ENCODE peak calls at places on chromosomes 3 and 15, in ten cellular contexts. T, F, O, X, L, W, A, K, P and V are unnamed samples.

GRCh38 chr3:104437131-104437750 is 929.5 kb upstream of the ALCAM start:
- DNase-seq in A (no peak), X (peak), F (no peak), P (peak), K (no peak), W (peak), T (no peak), L (no peak), O (no peak), V (no peak)

GRCh38 chr3:141076821-141077571 is 25.8 kb downstream of the SPSB4 start:
- DNase-seq in F (no peak), T (peak), L (no peak), K (no peak), A (no peak), W (peak), X (peak), O (peak), P (peak), V (no peak)

GRCh38 chr3:42780892-42781700 is 8.0 kb upstream of the CCDC13 start:
- DNase-seq in P (peak), A (no peak), X (peak), L (no peak), O (no peak), W (peak), K (no peak), T (no peak), F (peak), V (peak)

GRCh38 chr3:129211345-129211744 is 27.6 kb upstream of the CNBP start:
- DNase-seq in L (no peak), X (no peak), F (no peak), T (no peak), A (no peak), P (no peak), K (no peak), W (no peak), O (no peak), V (no peak)

GRCh38 chr3:127694467-127695215 is 21.9 kb downstream of the ABTB1 start:
- DNase-seq in P (peak), A (no peak), K (peak), O (peak), X (no peak), F (peak), W (no peak), L (peak), T (peak), V (peak)

GRCh38 chr15:56205061-56205876 is 38.4 kb downstream of the RFX7 start:
- DNase-seq in W (no peak), L (no peak), A (no peak), X (peak), O (no peak), K (no peak), T (no peak), F (no peak), P (peak), V (no peak)

GRCh38 chr3:50008931-50009330 is 69.0 kb downstream of the RBM6 start:
- DNase-seq in O (no peak), K (no peak), W (no peak), X (peak), T (no peak), P (peak), F (no peak), A (no peak), L (no peak), V (no peak)

GRCh38 chr3:188476930-188477329 is 323.0 kb downstream of the LPP start:
- DNase-seq in P (no peak), O (no peak), K (no peak), W (no peak), A (no peak), L (no peak), X (peak), T (no peak), F (no peak), V (no peak)

GRCh38 chr3:179526989-179527391 is 35.7 kb upstream of the ACTL6A start:
- DNase-seq in P (peak), W (no peak), T (peak), K (no peak), F (no peak), X (peak), L (no peak), O (no peak), A (no peak), V (no peak)

GRCh38 chr3:58043933-58044332 is 35.7 kb downstream of the FLNB start:
- DNase-seq in T (no peak), L (no peak), K (no peak), W (no peak), P (no peak), A (no peak), X (no peak), F (no peak), O (no peak), V (no peak)

GRCh38 chr3:101999177-101999778 is 150.0 kb downstream of the NFKBIZ start:
- DNase-seq in L (no peak), X (peak), W (peak), K (no peak), P (peak), A (no peak), T (no peak), F (no peak), O (no peak), V (no peak)

GRCh38 chr3:57852896-57853295 is 96.8 kb downstream of the SLMAP start:
- DNase-seq in X (peak), P (peak), K (no peak), T (no peak), F (no peak), A (no peak), W (no peak), O (no peak), L (no peak), V (no peak)

GRCh38 chr3:65955792-65956477 is 82.8 kb downstream of the MAGI1 start:
- DNase-seq in L (no peak), P (peak), X (peak), W (peak), K (no peak), A (no peak), F (no peak), T (no peak), O (no peak), V (no peak)

GRCh38 chr15:74441248-74441939 is 7.6 kb upstream of the SEMA7A start:
- DNase-seq in A (no peak), W (no peak), F (no peak), L (no peak), P (no peak), X (no peak), K (no peak), O (peak), T (no peak), V (no peak)

GRCh38 chr3:195208631-195209030 is 62.3 kb downstream of the XXYLT1 start:
- DNase-seq in A (no peak), T (no peak), O (no peak), F (no peak), K (no peak), L (no peak), W (no peak), P (no peak), X (no peak), V (no peak)

GRCh38 chr3:62604301-62604700 is 231.0 kb upstream of the FEZF2 start:
- DNase-seq in F (no peak), W (no peak), L (no peak), P (peak), A (no peak), T (no peak), X (peak), O (no peak), K (no peak), V (no peak)

GRCh38 chr15:45402955-45403892 is 24.9 kb upstream of the GATM start:
- DNase-seq in P (peak), W (no peak), L (peak), O (peak), A (peak), T (peak), F (peak), K (peak), X (peak), V (peak)

GRCh38 chr3:125069968-125070745 is 14.4 kb upstream of the HEG1 start:
- DNase-seq in A (no peak), X (no peak), P (no peak), W (no peak), O (no peak), L (no peak), F (no peak), T (no peak), K (no peak), V (no peak)